ENCODE peak calls at places on chromosomes 12 and 14, in eight cellular contexts. K is anterior cingulate cortex; S is HTR-8/SVneo; Q is stimulated activated naive CD4-positive, alpha-beta T cell; J is GM19239; L is heart left ventricle; C is occipital lobe; R is DMS79. X is an unnamed sample.

GRCh38 chr12:72699362-72699761 is 427.2 kb downstream of the TRHDE start:
- DNase-seq in R (no peak), K (no peak), L (no peak), S (no peak), Q (no peak), C (no peak), J (no peak), X (no peak)

GRCh38 chr12:805022-805632 is 52.7 kb downstream of the WNK1 start:
- DNase-seq in J (no peak), C (no peak), R (no peak), K (no peak), S (no peak), L (no peak), Q (no peak), X (no peak)

GRCh38 chr12:52521175-52521574 is 981 bp upstream of the KRT5 start:
- DNase-seq in S (no peak), Q (no peak), R (no peak), C (no peak), J (no peak), L (no peak), K (no peak), X (no peak)

GRCh38 chr12:129564768-129565167 is 339.1 kb downstream of the TMEM132D start:
- DNase-seq in L (no peak), J (no peak), R (no peak), K (no peak), Q (no peak), C (no peak), S (no peak), X (no peak)

GRCh38 chr12:124170756-124171155 is 124.1 kb upstream of the RFLNA start:
- DNase-seq in R (no peak), S (no peak), K (no peak), J (no peak), C (no peak), L (no peak), Q (no peak), X (no peak)

GRCh38 chr12:79945455-79945854 is 10.6 kb upstream of the PPP1R12A start:
- DNase-seq in Q (no peak), R (no peak), J (no peak), L (no peak), S (no peak), C (no peak), K (no peak), X (no peak)

GRCh38 chr14:86217523-86217922 is 687.6 kb downstream of the FLRT2 start:
- DNase-seq in C (no peak), L (no peak), S (no peak), K (no peak), Q (no peak), R (no peak), J (no peak), X (no peak)

GRCh38 chr14:22602853-22603252 is 4.8 kb downstream of the ABHD4 start:
- DNase-seq in Q (no peak), S (no peak), K (no peak), C (no peak), J (no peak), L (no peak), R (no peak), X (no peak)

GRCh38 chr14:71592361-71592760 is 339.9 kb upstream of the RGS6 start:
- DNase-seq in K (no peak), S (no peak), R (no peak), L (no peak), J (no peak), C (no peak), Q (no peak), X (no peak)

GRCh38 chr14:94113490-94113889 is 3.0 kb downstream of the IFI27 start:
- DNase-seq in K (no peak), C (no peak), J (no peak), L (no peak), R (no peak), Q (no peak), S (no peak), X (no peak)

GRCh38 chr12:47870175-47870781 is 34.5 kb downstream of the VDR start:
- DNase-seq in J (no peak), S (peak; percentile 57), Q (no peak), L (no peak), K (no peak), R (no peak), C (no peak), X (no peak)

X was measured in GM12891.